ENCODE peak calls at places on chromosomes 3 and 15, in nine cellular contexts. G is H9, X is PC-3, W is hepatocyte, I is trophoblast cell, D is GM23338, C is mammary epithelial cell, Z is fibroblast of lung, E is GM12878. U is an unnamed sample. For H3K79me2, the result is how much of the 10 kb centered on the place peaks cover.

GRCh38 chr3:111541911-111542483 is at the start of gene CD96:
- DNase-seq in G (no peak), X (peak), W (no peak), I (no peak), D (no peak), C (peak), Z (peak), E (no peak), U (no peak)

GRCh38 chr15:78051622-78052405 is 25.7 kb downstream of the TBC1D2B start:
- DNase-seq in G (no peak), X (peak), W (peak), I (peak), D (no peak), C (no peak), Z (peak), E (no peak), U (no peak)

GRCh38 chr15:91553455-91553854 is 300.1 kb upstream of the SLCO3A1 start:
- DNase-seq in G (no peak), X (no peak), W (no peak), I (no peak), D (no peak), C (no peak), Z (no peak), E (no peak), U (no peak)

GRCh38 chr3:124963755-124964154 is 29.2 kb upstream of the MUC13 start:
- DNase-seq in G (no peak), X (no peak), W (no peak), I (no peak), D (no peak), C (no peak), Z (no peak), E (no peak), U (no peak)

GRCh38 chr3:64814360-64814759 is 126.6 kb upstream of the ADAMTS9 start:
- DNase-seq in G (no peak), X (no peak), W (no peak), I (no peak), D (no peak), C (peak), Z (no peak), E (no peak), U (no peak)

GRCh38 chr3:139113766-139114165 is 69.1 kb upstream of the PRR23C start:
- DNase-seq in G (peak), X (no peak), W (no peak), I (no peak), D (no peak), C (no peak), Z (no peak), E (no peak), U (no peak)

GRCh38 chr3:3765661-3766060 is 33.6 kb upstream of the LRRN1 start:
- DNase-seq in G (no peak), X (no peak), W (no peak), I (no peak), D (no peak), C (no peak), Z (peak), E (no peak), U (no peak)

GRCh38 chr3:144912968-144913367 is 941.3 kb downstream of the DIPK2A start:
- DNase-seq in G (no peak), X (no peak), W (no peak), I (no peak), D (no peak), C (no peak), Z (no peak), E (no peak), U (no peak)

GRCh38 chr3:31701286-31701685 is 168.6 kb downstream of the STT3B start:
- DNase-seq in G (no peak), X (no peak), W (no peak), I (peak), D (no peak), C (no peak), Z (no peak), E (no peak), U (no peak)

GRCh38 chr15:33119263-33119662 is 75.3 kb downstream of the FMN1 start:
- DNase-seq in G (no peak), X (peak), W (no peak), I (no peak), D (no peak), C (no peak), Z (no peak), E (no peak), U (no peak)

GRCh38 chr3:169865176-169865800 is 4.4 kb downstream of the LRRC31 start:
- DNase-seq in G (no peak), X (no peak), W (no peak), I (no peak), D (no peak), C (no peak), Z (no peak), E (no peak), U (no peak)

GRCh38 chr3:39531681-39532080 is 64.2 kb downstream of the MOBP start:
- DNase-seq in G (no peak), X (peak), W (peak), I (no peak), D (no peak), C (peak), Z (peak), E (no peak), U (no peak)

GRCh38 chr15:40456299-40456712 is 14.5 kb upstream of the CHST14 start:
- DNase-seq in G (no peak), X (no peak), W (no peak), I (peak), D (no peak), C (peak), Z (no peak), E (no peak), U (no peak)

GRCh38 chr3:89173546-89173945 is 66.1 kb downstream of the EPHA3 start:
- DNase-seq in G (no peak), X (no peak), W (no peak), I (no peak), D (no peak), C (no peak), Z (peak), E (no peak), U (no peak)

GRCh38 chr3:132038198-132038825 is 3.5 kb upstream of the CPNE4 start:
- DNase-seq in G (no peak), X (peak), W (peak), I (no peak), D (peak), C (peak), Z (peak), E (no peak), U (peak)

GRCh38 chr3:126419151-126419703 is 24.5 kb downstream of the CFAP100 start:
- DNase-seq in G (no peak), X (no peak), W (no peak), I (no peak), D (no peak), C (no peak), Z (no peak), E (no peak), U (no peak)

GRCh38 chr3:115321396-115321795 is 174.3 kb upstream of the ZBTB20 start:
- DNase-seq in G (no peak), X (peak), W (no peak), I (no peak), D (no peak), C (peak), Z (peak), E (no peak), U (no peak)

GRCh38 chr15:93141373-93141790 is 52.4 kb upstream of the RGMA start:
- DNase-seq in G (no peak), X (no peak), W (no peak), I (no peak), D (no peak), C (no peak), Z (no peak), E (no peak), U (no peak)

GRCh38 chr3:60333710-60334109 is 917.5 kb downstream of the FHIT start:
- DNase-seq in G (no peak), X (no peak), W (no peak), I (no peak), D (no peak), C (no peak), Z (no peak), E (no peak), U (no peak)

GRCh38 chr3:50130436-50130835 is 24.7 kb upstream of the SEMA3F start:
- DNase-seq in G (no peak), X (no peak), W (no peak), I (no peak), D (no peak), C (no peak), Z (no peak), E (no peak), U (no peak)

GRCh38 chr3:114718897-114719208 is 425.0 kb downstream of the TIGIT start:
- DNase-seq in G (no peak), X (no peak), W (no peak), I (no peak), D (no peak), C (no peak), Z (no peak), E (no peak), U (no peak)

GRCh38 chr15:63881431-63881830 is 47.7 kb upstream of the HERC1 start:
- DNase-seq in G (no peak), X (no peak), W (no peak), I (no peak), D (no peak), C (no peak), Z (no peak), E (peak), U (peak)

GRCh38 chr15:67573194-67573593 is 30.7 kb downstream of the MAP2K5 start:
- DNase-seq in G (no peak), X (no peak), W (no peak), I (no peak), D (no peak), C (no peak), Z (no peak), E (no peak), U (no peak)

GRCh38 chr15:30859091-30859874 is 44.4 kb upstream of the FAN1 start:
- DNase-seq in G (no peak), X (peak), W (peak), I (peak), D (peak), C (no peak), Z (peak), E (no peak), U (peak)

GRCh38 chr3:196992461-196993065 is 23.9 kb upstream of the PIGZ start:
- DNase-seq in G (no peak), X (no peak), W (no peak), I (no peak), D (no peak), C (no peak), Z (no peak), E (no peak), U (no peak)

GRCh38 chr3:60803156-60803555 is 448.1 kb downstream of the FHIT start:
- DNase-seq in G (no peak), X (no peak), W (no peak), I (no peak), D (no peak), C (no peak), Z (no peak), E (no peak), U (no peak)

GRCh38 chr3:192516850-192517249 is 210.5 kb downstream of the FGF12 start:
- DNase-seq in G (no peak), X (no peak), W (no peak), I (no peak), D (no peak), C (no peak), Z (no peak), E (no peak), U (no peak)

GRCh38 chr3:195075941-195076875 is 194.8 kb downstream of the XXYLT1 start:
- DNase-seq in G (no peak), X (no peak), W (no peak), I (no peak), D (no peak), C (no peak), Z (no peak), E (no peak), U (no peak)

DNA sequence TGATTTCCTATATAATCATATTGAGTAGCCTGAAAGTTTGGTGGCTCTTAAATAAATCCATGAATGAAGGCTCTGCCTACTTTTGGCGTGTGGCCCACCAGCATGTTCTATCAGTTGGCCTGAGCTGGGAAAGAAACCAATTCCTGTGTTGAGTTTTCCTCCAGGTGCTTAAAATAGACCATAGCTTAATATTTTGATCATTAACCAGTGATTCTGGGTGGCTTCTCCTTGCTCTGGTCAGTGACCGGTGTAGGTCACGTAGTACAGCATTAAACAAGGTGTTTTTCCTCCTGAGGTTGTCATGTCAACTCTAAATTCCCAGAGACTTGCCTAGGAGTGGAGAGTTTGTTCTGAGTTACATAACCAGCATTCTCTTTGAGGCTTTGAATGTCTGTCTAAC is 1.3 kb downstream of the HHLA2 start:
- DNase-seq in G (no peak), X (no peak), W (peak), I (no peak), D (peak), C (no peak), Z (no peak), E (no peak), U (no peak)
- H2AFZ ChIP-seq in G (no peak), X (no peak), W (no peak), I (no peak), D (no peak), C (no peak), Z (no peak), E (no peak), U (no peak)

GRCh38 chr15:59662260-59662659 is 4.9 kb upstream of the GTF2A2 start:
- DNase-seq in G (no peak), X (no peak), W (no peak), I (no peak), D (no peak), C (no peak), Z (peak), E (no peak), U (no peak)

GRCh38 chr15:59657635-59658125 is 365 bp upstream of the GTF2A2 start:
- DNase-seq in G (peak), X (no peak), W (no peak), I (peak), D (no peak), C (no peak), Z (no peak), E (no peak), U (no peak)

GRCh38 chr15:59659366-59659765 is 2.1 kb upstream of the GTF2A2 start:
- DNase-seq in G (no peak), X (no peak), W (no peak), I (no peak), D (no peak), C (no peak), Z (no peak), E (no peak), U (no peak)

GRCh38 chr15:59654043-59654442 is 3.3 kb downstream of the GTF2A2 start:
- DNase-seq in G (no peak), X (no peak), W (no peak), I (no peak), D (no peak), C (no peak), Z (no peak), E (no peak), U (no peak)

GRCh38 chr15:59656935-59657634 is at the start of gene GTF2A2:
- DNase-seq in G (peak), X (peak), W (peak), I (peak), D (peak), C (peak), Z (peak), E (peak), U (peak)
- H3K79me2 ChIP-seq in G (under half), X (half or more), W (half or more), I (under half), D (half or more), C (under half), Z (under half), E (under half), U (half or more)

GRCh38 chr3:127801914-127802313 is 20.4 kb downstream of the MGLL start:
- DNase-seq in G (no peak), X (no peak), W (no peak), I (no peak), D (no peak), C (no peak), Z (no peak), E (no peak), U (no peak)

GRCh38 chr3:127798716-127799115 is 23.6 kb downstream of the MGLL start:
- DNase-seq in G (no peak), X (no peak), W (no peak), I (no peak), D (no peak), C (no peak), Z (no peak), E (no peak), U (peak)

GRCh38 chr3:127800508-127800907 is 21.8 kb downstream of the MGLL start:
- DNase-seq in G (no peak), X (no peak), W (no peak), I (no peak), D (no peak), C (peak), Z (peak), E (no peak), U (peak)

GRCh38 chr3:127796751-127797150 is 25.6 kb downstream of the MGLL start:
- DNase-seq in G (no peak), X (no peak), W (no peak), I (no peak), D (no peak), C (no peak), Z (no peak), E (no peak), U (peak)

GRCh38 chr3:127799476-127800222 is 22.7 kb downstream of the MGLL start:
- DNase-seq in G (no peak), X (peak), W (no peak), I (no peak), D (no peak), C (peak), Z (peak), E (no peak), U (peak)
- H3K27ac ChIP-seq in G (no peak), X (peak), W (no peak), I (no peak), D (no peak), C (peak), Z (peak), E (no peak), U (peak)

DNA sequence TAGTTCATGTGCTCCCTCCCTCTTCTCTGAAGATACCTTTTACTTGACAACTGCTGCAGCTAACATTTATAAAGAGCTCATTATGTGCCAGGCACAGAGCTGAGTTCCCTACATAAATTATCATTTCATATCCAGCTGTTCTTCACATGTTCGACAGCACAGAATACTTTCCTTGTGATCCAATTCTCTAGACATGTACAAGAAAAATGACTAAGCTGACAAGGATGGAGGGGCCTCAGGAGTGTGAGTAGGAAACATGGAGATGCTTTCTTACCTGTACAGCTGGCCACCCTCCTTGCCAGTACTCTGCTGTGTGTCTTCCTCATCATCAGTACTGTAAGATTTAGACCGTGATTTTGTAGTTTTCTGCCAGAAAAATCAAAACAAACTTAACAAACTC is 206.9 kb upstream of the STRIT1 start:
- DNase-seq in G (no peak), X (no peak), W (no peak), I (no peak), D (no peak), C (no peak), Z (peak), E (no peak), U (no peak)
- H2AFZ ChIP-seq in G (no peak), X (no peak), W (no peak), I (no peak), D (no peak), C (no peak), Z (no peak), E (no peak), U (no peak)

GRCh38 chr3:127776347-127776746 is 46.0 kb downstream of the MGLL start:
- DNase-seq in G (no peak), X (no peak), W (no peak), I (no peak), D (no peak), C (no peak), Z (no peak), E (no peak), U (no peak)
- H3K79me2 ChIP-seq in G (under half), X (under half), W (under half), I (under half), D (under half), C (under half), Z (half or more), E (under half), U (half or more)

GRCh38 chr3:188234172-188234571 is 80.2 kb downstream of the LPP start:
- DNase-seq in G (no peak), X (no peak), W (no peak), I (no peak), D (no peak), C (peak), Z (peak), E (no peak), U (no peak)
- H3K27ac ChIP-seq in G (no peak), X (no peak), W (no peak), I (no peak), D (no peak), C (no peak), Z (peak), E (no peak), U (peak)

GRCh38 chr15:74121858-74122257 is 8.5 kb upstream of the ISLR2 start:
- DNase-seq in G (no peak), X (no peak), W (no peak), I (no peak), D (no peak), C (no peak), Z (no peak), E (no peak), U (no peak)
- H2AFZ ChIP-seq in G (no peak), X (no peak), W (no peak), I (no peak), D (peak), C (no peak), Z (no peak), E (no peak), U (no peak)

U was measured in Karpas-422.